ENCODE peak calls at places on chromosomes 3 and 15, in six cellular contexts. H, T, Q, N, S and L are unnamed samples.

GRCh38 chr3:99965681-99966408 is 148.2 kb downstream of the CMSS1 start:
- DNase-seq in H (no peak), S (no peak), T (no peak), Q (no peak), N (no peak), L (no peak)

GRCh38 chr3:128950223-128950938 is 43.5 kb downstream of the CFAP92 start:
- DNase-seq in H (no peak), T (no peak), S (peak), N (peak), Q (peak), L (peak)

GRCh38 chr15:70480196-70480856 is 283.0 kb downstream of the UACA start:
- DNase-seq in Q (no peak), N (no peak), S (peak), H (no peak), T (no peak), L (no peak)

GRCh38 chr3:135694142-135694541 is 271.4 kb upstream of the PPP2R3A start:
- DNase-seq in Q (no peak), T (peak), N (no peak), H (no peak), S (no peak), L (no peak)

GRCh38 chr3:127420825-127421224 is 133.0 kb upstream of the PRR20G start:
- DNase-seq in H (no peak), N (no peak), T (no peak), Q (no peak), S (no peak), L (no peak)

GRCh38 chr3:32216172-32216783 is 22.2 kb upstream of the CMTM8 start:
- DNase-seq in N (no peak), H (no peak), Q (no peak), T (no peak), S (no peak), L (no peak)

GRCh38 chr3:112131111-112131510 is 1.9 kb downstream of the GCSAM start:
- DNase-seq in H (no peak), Q (no peak), T (no peak), N (no peak), S (no peak), L (no peak)

GRCh38 chr3:113039546-113039945 is 48.8 kb downstream of the GTPBP8 start:
- DNase-seq in S (no peak), H (no peak), N (no peak), Q (peak), T (no peak), L (no peak)

GRCh38 chr3:73448761-73449290 is 175.9 kb downstream of the PDZRN3 start:
- DNase-seq in N (no peak), H (no peak), S (no peak), Q (peak), T (no peak), L (no peak)

GRCh38 chr3:120798346-120798745 is 55.8 kb downstream of the GTF2E1 start:
- DNase-seq in T (no peak), N (peak), S (no peak), Q (peak), H (no peak), L (no peak)

GRCh38 chr3:187186801-187187421 is 10.4 kb upstream of the RTP1 start:
- DNase-seq in T (no peak), H (peak), S (no peak), N (peak), Q (peak), L (peak)

GRCh38 chr3:49745986-49746385 is 22.2 kb upstream of the GMPPB start:
- DNase-seq in H (no peak), N (peak), S (no peak), T (no peak), Q (peak), L (peak)

GRCh38 chr3:46006646-46007045 is 11.0 kb upstream of the FYCO1 start:
- DNase-seq in T (no peak), S (no peak), H (no peak), Q (peak), N (peak), L (peak)

GRCh38 chr3:129491794-129492193 is 36.6 kb upstream of the RHO start:
- DNase-seq in H (no peak), S (no peak), T (no peak), Q (no peak), N (peak), L (peak)

GRCh38 chr3:143135150-143135549 is 15.6 kb downstream of the CHST2 start:
- DNase-seq in Q (peak), H (no peak), N (peak), T (no peak), S (peak), L (peak)

GRCh38 chr3:196124608-196125007 is 42.7 kb upstream of the TFRC start:
- DNase-seq in H (no peak), S (no peak), T (no peak), N (no peak), Q (no peak), L (no peak)

GRCh38 chr15:88998980-88999713 is 86.0 kb upstream of the MFGE8 start:
- DNase-seq in T (no peak), N (no peak), S (no peak), H (no peak), Q (no peak), L (no peak)

GRCh38 chr3:39025222-39025970 is 26.3 kb downstream of the SCN11A start:
- DNase-seq in S (no peak), H (no peak), N (no peak), Q (no peak), T (no peak), L (peak)

GRCh38 chr3:99544819-99545281 is 93.5 kb upstream of the COL8A1 start:
- DNase-seq in T (no peak), S (no peak), H (no peak), Q (peak), N (peak), L (peak)

GRCh38 chr3:50195501-50196252 is 4.3 kb downstream of the GNAT1 start:
- DNase-seq in S (no peak), H (no peak), N (no peak), T (no peak), Q (peak), L (no peak)

GRCh38 chr3:70608434-70608833 is 296.0 kb upstream of the MDFIC2 start:
- DNase-seq in H (no peak), Q (peak), N (no peak), T (no peak), S (no peak), L (no peak)

GRCh38 chr3:7272203-7272602 is 411.3 kb downstream of the GRM7 start:
- DNase-seq in S (no peak), Q (peak), H (no peak), N (no peak), T (no peak), L (no peak)

GRCh38 chr15:65368646-65369045 is 9.2 kb downstream of the IGDCC3 start:
- DNase-seq in Q (no peak), N (no peak), H (no peak), S (no peak), T (no peak), L (no peak)

GRCh38 chr3:19901918-19902317 is 32.1 kb downstream of the EFHB start:
- DNase-seq in H (no peak), Q (no peak), S (peak), N (no peak), T (no peak), L (no peak)

GRCh38 chr3:173510565-173510964 is 113.0 kb downstream of the NLGN1 start:
- DNase-seq in T (no peak), H (no peak), N (no peak), Q (no peak), S (no peak), L (no peak)

GRCh38 chr15:29968099-29968892 is 114.5 kb upstream of the GOLGA8J start:
- DNase-seq in S (no peak), N (no peak), T (no peak), H (no peak), Q (no peak), L (no peak)

GRCh38 chr15:91348812-91349500 is 248.9 kb downstream of the SV2B start:
- DNase-seq in H (no peak), N (no peak), T (no peak), S (peak), Q (peak), L (no peak)

GRCh38 chr3:4826237-4827100 is 152.8 kb upstream of the BHLHE40 start:
- DNase-seq in S (no peak), H (peak), N (no peak), T (no peak), Q (peak), L (peak)

GRCh38 chr3:55014081-55014480 is 86.2 kb upstream of the LRTM1 start:
- DNase-seq in S (no peak), N (peak), Q (peak), H (no peak), T (no peak), L (no peak)

GRCh38 chr3:195001961-195002861 is 268.7 kb downstream of the XXYLT1 start:
- DNase-seq in T (peak), N (peak), Q (peak), S (peak), H (no peak), L (peak)

GRCh38 chr3:123755508-123755907 is 128.6 kb downstream of the MYLK start:
- DNase-seq in N (no peak), Q (no peak), H (no peak), T (no peak), S (no peak), L (no peak)

GRCh38 chr3:45507820-45508317 is 86.7 kb upstream of the LIMD1 start:
- DNase-seq in H (no peak), Q (no peak), N (peak), S (no peak), T (no peak), L (peak)

GRCh38 chr3:122918576-122919290 is 108.8 kb downstream of the SEMA5B start:
- DNase-seq in N (peak), H (no peak), Q (peak), S (no peak), T (no peak), L (peak)

GRCh38 chr3:180092889-180093288 is 56.2 kb upstream of the PEX5L start:
- DNase-seq in N (no peak), H (no peak), T (no peak), S (no peak), Q (no peak), L (no peak)

GRCh38 chr3:172094621-172095557 is 55.5 kb downstream of the FNDC3B start:
- DNase-seq in T (no peak), Q (no peak), S (no peak), N (peak), H (no peak), L (no peak)